ENCODE peak calls at places on chromosomes 3 and 15, in five cellular contexts. P, X, Y, V and J are unnamed samples.
A peak's percentile ranks its signal among the peaks of the same experiment; 100 is the strongest.

GRCh38 chr15:29430831-29431230 is 161.2 kb upstream of the NSMCE3 start:
- DNase-seq in Y (no peak), X (no peak), V (no peak), P (no peak), J (no peak)

GRCh38 chr15:78035861-78036476 is 41.5 kb downstream of the TBC1D2B start:
- DNase-seq in X (no peak), P (no peak), V (no peak), Y (no peak), J (no peak)

GRCh38 chr3:64427671-64428070 is 202.4 kb upstream of the PRICKLE2 start:
- DNase-seq in V (no peak), X (no peak), Y (no peak), P (no peak), J (no peak)

GRCh38 chr3:134710313-134710680 is 59.5 kb upstream of the KY start:
- DNase-seq in X (no peak), P (no peak), V (no peak), Y (no peak), J (no peak)

GRCh38 chr3:57066471-57066870 is 6.0 kb downstream of the SPATA12 start:
- DNase-seq in Y (no peak), P (no peak), V (no peak), X (no peak), J (no peak)

GRCh38 chr3:173958805-173959204 is 561.3 kb downstream of the NLGN1 start:
- DNase-seq in P (no peak), X (no peak), V (no peak), Y (no peak), J (no peak)

GRCh38 chr3:41600616-41601015 is 361.3 kb downstream of the ULK4 start:
- DNase-seq in X (no peak), Y (peak; percentile 16), V (no peak), P (no peak), J (no peak)

GRCh38 chr3:179526989-179527391 is 35.7 kb upstream of the ACTL6A start:
- DNase-seq in Y (peak; percentile 33), V (no peak), P (peak; percentile 29), X (no peak), J (peak; percentile 25)

GRCh38 chr3:129226374-129226773 is 23.0 kb upstream of the COPG1 start:
- DNase-seq in Y (peak; percentile 79), P (peak; percentile 22), V (no peak), X (peak; percentile 83), J (peak; percentile 79)

GRCh38 chr15:78049691-78050440 is 27.6 kb downstream of the TBC1D2B start:
- DNase-seq in Y (no peak), X (peak; percentile 96), V (no peak), P (no peak), J (no peak)

GRCh38 chr3:67018105-67018788 is 20.1 kb downstream of the KBTBD8 start:
- DNase-seq in X (no peak), Y (no peak), V (no peak), P (no peak), J (no peak)

GRCh38 chr3:105661461-105661860 is 207.4 kb downstream of the CBLB start:
- DNase-seq in X (no peak), V (no peak), P (no peak), Y (no peak), J (no peak)

GRCh38 chr15:98894312-98894711 is 113.3 kb downstream of the PGPEP1L start:
- DNase-seq in V (no peak), Y (no peak), P (no peak), X (no peak), J (no peak)

GRCh38 chr3:45312836-45313493 is 75.4 kb upstream of the LARS2 start:
- DNase-seq in V (no peak), P (no peak), Y (no peak), X (no peak), J (no peak)

GRCh38 chr15:85726446-85726845 is 68.3 kb downstream of the KLHL25 start:
- DNase-seq in V (no peak), P (no peak), X (peak; percentile 37), Y (no peak), J (no peak)

GRCh38 chr3:154301556-154301955 is 22.7 kb downstream of the DHX36 start:
- DNase-seq in V (no peak), P (no peak), Y (no peak), X (no peak), J (no peak)
- TF ChIP-seq CTCF in V (no peak), P (no peak), Y (no peak), X (no peak), J (no peak)

DNA sequence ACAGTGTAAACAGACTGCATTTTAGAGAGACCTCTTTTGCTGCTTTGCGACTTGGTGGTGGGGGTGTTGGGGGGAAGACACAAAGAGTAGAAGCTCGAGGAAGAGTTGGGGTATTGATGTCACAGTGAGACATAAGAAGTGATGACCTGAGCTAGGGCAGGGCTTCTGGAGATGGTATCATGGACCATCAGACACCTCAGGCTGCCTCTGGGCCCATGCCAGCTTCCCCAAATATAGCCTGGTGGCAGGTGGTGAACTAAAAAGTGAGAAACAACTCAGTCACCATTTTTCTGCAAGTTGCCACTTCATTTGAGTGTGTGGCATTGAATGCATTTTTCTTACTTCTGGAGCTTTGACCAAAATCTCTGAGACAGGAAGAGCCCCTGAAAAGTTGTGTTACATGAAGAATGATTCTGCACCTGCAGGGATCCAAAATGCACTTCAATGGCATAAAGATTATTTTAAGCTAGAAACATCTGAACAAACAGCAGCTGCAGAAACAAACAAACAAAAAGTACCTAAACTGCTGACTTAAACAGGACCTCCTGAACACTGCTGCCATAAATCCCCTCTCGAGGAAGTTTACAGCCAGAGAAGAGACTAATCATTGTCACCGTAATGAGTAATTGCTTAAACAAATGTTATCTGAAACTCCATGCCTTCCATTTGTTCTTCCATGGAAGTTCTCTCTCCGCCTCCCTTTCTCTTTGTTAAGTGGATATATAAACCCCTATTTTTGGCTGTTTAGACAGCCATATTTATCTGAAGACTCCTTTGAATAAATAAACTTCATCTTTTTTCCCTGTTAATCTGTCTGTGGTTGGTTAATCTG is 15.2 kb upstream of the XIRP1 start:
- DNase-seq in V (no peak), P (no peak), Y (no peak), X (no peak), J (no peak)
- TF ChIP-seq CTCF in V (no peak), P (no peak), Y (no peak), X (no peak), J (no peak)

GRCh38 chr3:197331131-197331530 is 32.7 kb upstream of the DLG1 start:
- DNase-seq in P (no peak), Y (no peak), X (no peak), V (no peak), J (no peak)
- TF ChIP-seq CTCF in P (no peak), Y (peak; percentile 30), X (no peak), V (no peak), J (peak; percentile 29)

GRCh38 chr3:71150293-71150954 is 433.1 kb downstream of the FOXP1 start:
- DNase-seq in V (no peak), P (no peak), X (no peak), Y (no peak), J (no peak)
- TF ChIP-seq CTCF in V (no peak), P (no peak), X (no peak), Y (no peak), J (no peak)